ENCODE peak calls at places on chromosomes 3 and 15, in ten cellular contexts. H is OCI-LY7, U is mammary epithelial cell, N is HepG2, K is neuronal stem cell, T is fibroblast of lung, F is IMR-90, J is PC-3, D is GM23248, S is PC-9. I is an unnamed sample.

GRCh38 chr3:101340591-101340990 is 20.2 kb upstream of the IMPG2 start:
- DNase-seq in T (no peak), S (no peak), F (peak; percentile 2), J (peak; percentile 68), D (peak; percentile 35), U (peak; percentile 9), H (no peak), K (no peak), N (no peak), I (no peak)

GRCh38 chr15:33547876-33548275 is 237.1 kb downstream of the RYR3 start:
- DNase-seq in F (peak; percentile 55), N (peak; percentile 13), H (peak; percentile 29), K (peak; percentile 58), U (peak; percentile 45), S (no peak), J (peak; percentile 63), T (peak; percentile 45), D (peak; percentile 40), I (peak; percentile 73)

GRCh38 chr3:31288641-31289100 is 244.1 kb upstream of the STT3B start:
- DNase-seq in K (peak; percentile 74), T (peak; percentile 55), S (peak; percentile 91), N (peak; percentile 97), D (peak; percentile 49), U (peak; percentile 95), F (peak; percentile 60), J (peak; percentile 96), H (no peak), I (no peak)

GRCh38 chr3:194950906-194951628 is 265.4 kb downstream of the FAM43A start:
- DNase-seq in H (no peak), T (no peak), J (no peak), U (no peak), D (no peak), S (no peak), F (no peak), N (no peak), K (no peak), I (no peak)

GRCh38 chr3:14796403-14797077 is 22.2 kb upstream of the FGD5 start:
- DNase-seq in F (no peak), N (no peak), S (no peak), K (no peak), H (no peak), U (no peak), T (no peak), D (no peak), J (no peak), I (no peak)

GRCh38 chr3:108096506-108097325 is 5.9 kb upstream of the CD47 start:
- DNase-seq in H (no peak), S (peak; percentile 73), J (peak; percentile 69), U (no peak), K (no peak), D (no peak), T (no peak), N (no peak), F (no peak), I (no peak)

GRCh38 chr3:131540821-131541220 is 38.0 kb upstream of the MRPL3 start:
- DNase-seq in J (no peak), S (no peak), T (no peak), H (no peak), D (no peak), N (no peak), F (no peak), U (no peak), K (no peak), I (no peak)

GRCh38 chr3:22450785-22451400 is 699.9 kb upstream of the ZNF385D start:
- DNase-seq in T (peak; percentile 18), U (no peak), S (no peak), F (no peak), K (no peak), D (peak; percentile 16), J (no peak), H (no peak), N (no peak), I (no peak)

GRCh38 chr3:99909714-99910508 is 92.2 kb downstream of the CMSS1 start:
- DNase-seq in J (peak; percentile 98), K (no peak), T (peak; percentile 61), N (peak; percentile 42), H (no peak), F (peak; percentile 74), U (peak; percentile 73), D (peak; percentile 89), S (peak; percentile 100), I (no peak)

DNA sequence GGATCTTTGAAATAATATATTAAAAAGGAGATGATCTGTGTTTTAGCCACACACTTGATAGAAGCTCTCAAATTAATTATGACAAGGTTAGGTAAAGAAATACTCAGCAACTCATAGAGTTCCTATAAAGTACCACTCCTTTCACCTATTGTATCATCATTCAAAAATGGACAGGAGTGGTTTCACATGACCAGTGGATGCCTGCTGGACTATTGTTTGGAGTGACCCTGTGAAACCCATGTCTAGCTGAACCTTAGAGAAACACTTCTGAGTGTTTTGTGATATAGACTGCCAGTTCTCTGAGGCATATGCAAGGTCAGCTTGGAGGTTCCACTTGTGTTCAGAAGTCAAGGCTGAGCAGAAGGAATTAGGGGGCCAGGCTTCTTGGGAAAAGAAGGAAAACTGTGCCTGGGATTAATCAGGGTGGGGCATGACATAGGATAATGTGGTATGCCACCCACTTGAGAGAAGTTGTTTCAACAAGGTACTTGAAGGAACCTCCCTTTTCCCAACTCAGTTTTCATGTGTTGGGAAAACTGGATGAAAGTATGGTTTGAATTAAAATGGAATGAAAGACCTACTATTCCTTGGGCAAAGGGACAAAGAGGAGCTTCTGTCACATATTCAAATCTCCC is 15.4 kb downstream of the PARP14 start:
- DNase-seq in H (no peak), J (no peak), S (no peak), F (no peak), U (no peak), N (no peak), K (no peak), T (no peak), D (no peak), I (no peak)
- H3K4me2 ChIP-seq in H (peak overlapping the region; percentile 27), J (no peak overlapping the region), S (no peak overlapping the region), F (no peak overlapping the region), U (no peak overlapping the region), N (no peak overlapping the region), K (no peak overlapping the region), T (no peak overlapping the region), D (no peak overlapping the region), I (peak overlapping the region; percentile 48)

DNA sequence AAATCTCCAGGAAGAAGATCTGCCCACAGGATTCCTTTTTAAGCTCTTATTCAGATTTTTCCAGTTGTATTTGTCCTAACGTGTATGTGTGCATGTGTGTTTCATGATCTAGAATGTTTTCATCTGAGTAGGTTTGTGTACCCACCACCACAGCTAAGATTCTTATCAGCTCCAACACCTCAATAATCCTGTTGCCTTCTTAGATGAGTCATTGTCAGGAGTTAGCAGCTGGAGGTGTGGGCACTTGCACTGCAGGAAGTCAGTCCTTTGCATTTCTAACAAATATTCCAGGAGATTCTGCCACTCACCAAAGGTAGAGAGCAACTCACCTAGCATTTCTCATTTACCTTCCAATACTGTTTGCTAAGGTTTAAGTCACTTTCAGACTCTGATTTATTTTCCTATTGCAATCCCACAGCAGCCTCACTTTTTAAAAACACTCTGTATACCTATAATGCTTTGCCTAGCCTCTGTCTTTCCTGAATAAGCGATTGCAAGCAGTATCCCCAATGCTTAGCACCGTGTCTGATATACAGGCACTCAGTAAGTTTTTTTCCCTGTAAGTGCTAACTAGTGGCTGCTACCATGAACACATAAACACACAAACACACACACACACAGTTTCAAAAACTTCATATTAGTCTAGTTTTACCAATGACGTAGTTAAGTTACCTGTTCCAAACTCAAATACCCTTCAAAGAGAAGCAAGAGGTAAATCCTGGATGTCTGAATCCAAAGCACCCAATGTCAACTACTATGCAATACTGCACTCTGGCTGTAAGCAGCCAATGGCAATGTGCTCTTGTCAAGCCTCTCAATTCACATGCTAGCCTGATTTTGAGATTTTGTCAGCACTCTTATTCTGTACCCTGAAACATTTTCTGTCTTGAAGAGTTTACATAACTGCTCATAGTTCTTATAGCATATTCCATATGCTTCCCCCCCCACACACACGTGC is 713.5 kb upstream of the LMCD1 start:
- DNase-seq in F (no peak), S (no peak), H (no peak), J (no peak), D (no peak), U (peak; percentile 1), K (no peak), T (no peak), N (no peak), I (no peak)
- H2AFZ ChIP-seq in F (no peak overlapping the region), S (no peak overlapping the region), H (no peak overlapping the region), J (no peak overlapping the region), D (no peak overlapping the region), U (no peak overlapping the region), K (no peak overlapping the region), T (no peak overlapping the region), N (no peak overlapping the region), I (no peak overlapping the region)

DNA sequence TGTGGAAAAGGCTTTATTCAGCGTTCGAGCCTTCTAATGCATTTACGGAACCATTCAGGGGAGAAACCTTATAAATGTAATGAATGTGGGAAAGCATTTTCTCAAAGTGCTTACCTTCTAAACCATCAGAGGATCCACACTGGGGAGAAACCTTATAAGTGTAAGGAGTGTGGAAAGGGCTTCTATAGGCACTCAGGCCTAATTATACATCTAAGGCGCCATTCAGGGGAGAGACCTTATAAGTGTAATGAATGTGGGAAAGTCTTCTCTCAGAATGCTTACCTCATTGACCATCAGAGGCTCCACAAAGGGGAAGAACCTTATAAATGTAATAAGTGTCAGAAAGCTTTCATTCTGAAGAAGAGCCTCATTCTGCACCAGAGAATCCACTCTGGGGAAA is 6.2 kb upstream of the ZNF35 start:
- DNase-seq in J (no peak), H (no peak), U (no peak), S (no peak), N (no peak), K (no peak), D (no peak), F (no peak), T (no peak), I (no peak)
- H3K9me3 ChIP-seq in J (peaks cover 41% of the 10 kb centered on the region), H (no peaks in the 10 kb centered on the region), U (peaks cover 36% of the 10 kb centered on the region), S (peaks cover 52% of the 10 kb centered on the region), N (no peaks in the 10 kb centered on the region), K (peaks cover 28% of the 10 kb centered on the region), D (no peaks in the 10 kb centered on the region), F (peaks cover 38% of the 10 kb centered on the region), T (peaks cover 7% of the 10 kb centered on the region), I (peaks cover 26% of the 10 kb centered on the region)

DNA sequence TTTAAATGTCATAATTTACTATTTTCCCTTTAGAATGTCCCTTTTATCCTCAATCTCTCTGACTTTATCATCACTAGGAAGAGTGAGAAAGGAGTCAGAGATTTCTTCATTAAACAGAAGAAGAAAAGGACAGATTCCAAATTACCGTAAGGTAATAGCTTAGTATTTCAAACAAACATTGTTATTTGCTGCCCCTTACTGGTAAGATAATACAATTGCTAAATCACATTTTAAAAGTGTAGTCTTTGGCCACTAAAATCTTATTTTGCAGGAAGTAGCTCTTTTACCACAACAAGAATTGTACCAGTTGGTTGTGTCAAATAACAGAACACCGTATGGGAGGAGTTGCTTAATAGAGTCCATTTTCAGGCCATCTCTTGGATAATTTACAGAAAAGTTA is 53.7 kb downstream of the CGGBP1 start:
- DNase-seq in U (no peak), D (peak; percentile 65), S (no peak), F (peak; percentile 14), H (peak; percentile 60), T (peak; percentile 58), J (peak; percentile 66), N (no peak), K (no peak), I (peak; percentile 69)
- H3K4me2 ChIP-seq in U (no peak overlapping the region), D (peak overlapping the region; percentile 41), S (peak overlapping the region; percentile 27), F (no peak overlapping the region), H (no peak overlapping the region), T (no peak overlapping the region), J (peak overlapping the region; percentile 55), N (no peak overlapping the region), K (no peak overlapping the region), I (no peak overlapping the region)

I was measured in Karpas-422.